ENCODE peak calls at places on chromosomes 6 and 20, in four cellular contexts. C is GM12891, B is GM12878, P is HL-60. T is an unnamed sample.
A peak's percentile ranks its signal among the peaks of the same experiment; 100 is the strongest.

GRCh38 chr6:25499851-25500250 is 152.2 kb upstream of the SCGN start:
- DNase-seq in C (no peak), B (no peak), P (no peak), T (no peak)

GRCh38 chr6:17630511-17631073 is 30.5 kb downstream of the FAM8A1 start:
- DNase-seq in C (no peak), B (no peak), P (no peak), T (no peak)

GRCh38 chr6:17505062-17505476 is 95.0 kb upstream of the FAM8A1 start:
- DNase-seq in C (no peak), B (no peak), P (no peak), T (no peak)

GRCh38 chr6:116406678-116407345 is 36.1 kb downstream of the DSE start:
- DNase-seq in C (no peak), B (no peak), P (no peak), T (no peak)

GRCh38 chr6:41455410-41455809 is 90.8 kb upstream of the FOXP4 start:
- DNase-seq in C (no peak), B (no peak), P (no peak), T (no peak)

GRCh38 chr20:46557231-46557956 is 6.9 kb upstream of the OCSTAMP start:
- DNase-seq in C (no peak), B (no peak), P (no peak), T (no peak)

GRCh38 chr6:24719125-24719931 is at the start of gene C6orf62:
- DNase-seq in C (no peak), B (peak; percentile 20), P (no peak), T (peak; percentile 58)

GRCh38 chr6:111739257-111739696 is 133.6 kb upstream of the TRAF3IP2 start:
- DNase-seq in C (no peak), B (no peak), P (no peak), T (no peak)

GRCh38 chr6:44593539-44593944 is 206.0 kb downstream of the CDC5L start:
- DNase-seq in C (peak; percentile 30), B (peak; percentile 7), P (peak; percentile 25), T (peak; percentile 65)

GRCh38 chr6:129284225-129284624 is 401.3 kb downstream of the LAMA2 start:
- DNase-seq in C (no peak), B (no peak), P (no peak), T (no peak)

GRCh38 chr6:129281173-129281796 is 398.3 kb downstream of the LAMA2 start:
- DNase-seq in C (no peak), B (no peak), P (no peak), T (no peak)

GRCh38 chr6:129279343-129280104 is 396.6 kb downstream of the LAMA2 start:
- DNase-seq in C (no peak), B (no peak), P (no peak), T (no peak)

GRCh38 chr6:129282053-129282452 is 399.1 kb downstream of the LAMA2 start:
- DNase-seq in C (no peak), B (no peak), P (no peak), T (no peak)

GRCh38 chr6:129280719-129281118 is 397.8 kb downstream of the LAMA2 start:
- DNase-seq in C (no peak), B (no peak), P (no peak), T (no peak)
- TF ChIP-seq SPI1 in C (no peak), B (no peak), P (no peak), T (no peak)

DNA sequence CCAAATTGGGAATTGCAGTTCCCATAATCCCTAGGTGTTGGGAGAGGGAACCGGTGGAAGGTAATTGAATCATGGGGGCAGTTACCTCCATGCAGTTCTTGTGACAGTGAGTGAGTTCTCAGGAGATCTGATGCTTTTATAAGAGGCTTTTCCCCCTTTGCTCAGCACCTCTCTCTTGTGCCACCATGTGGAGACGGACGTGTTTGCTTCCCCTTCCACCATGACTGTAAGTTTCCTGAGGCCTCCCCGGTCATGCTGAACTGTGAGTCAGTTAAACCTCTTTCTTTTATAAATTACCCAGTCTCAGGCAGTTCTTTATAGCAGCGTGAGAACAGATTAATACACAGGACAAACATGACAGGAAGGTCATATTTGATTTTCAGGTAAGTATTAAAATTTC is 25.3 kb upstream of the HECA start:
- DNase-seq in C (no peak), B (no peak), P (no peak), T (no peak)
- TF ChIP-seq SPI1 in C (no peak), B (no peak), P (no peak), T (no peak)

DNA sequence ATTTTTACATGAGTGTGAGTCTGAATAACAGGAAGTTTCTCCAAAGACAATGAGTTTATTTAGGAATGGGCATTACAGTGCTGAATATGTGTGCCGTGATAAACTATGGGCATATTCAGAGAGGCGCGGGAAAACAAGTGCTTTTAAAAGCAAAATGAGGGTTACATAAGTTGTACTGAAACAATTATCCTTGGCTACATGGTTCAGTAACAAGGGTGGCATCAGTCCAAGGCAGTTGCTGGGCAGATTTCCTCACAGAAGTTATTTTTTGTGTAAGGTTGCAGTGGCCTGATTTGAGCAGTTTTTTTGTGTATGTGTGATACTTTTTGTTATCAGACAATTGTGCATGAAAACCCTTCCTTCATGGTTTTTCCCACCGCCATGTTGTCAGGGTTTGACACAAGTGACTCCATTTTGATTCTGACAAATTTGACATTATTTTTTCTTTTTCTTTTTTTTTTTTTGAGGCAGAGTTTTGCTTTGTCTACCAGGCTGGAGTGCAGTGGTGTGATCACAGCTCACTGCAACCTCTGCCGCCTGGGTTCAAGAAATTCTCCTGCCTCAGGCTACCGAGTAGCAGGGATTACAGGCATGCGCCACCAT is 22.3 kb upstream of the PXDC1 start:
- DNase-seq in C (no peak), B (no peak), P (no peak), T (no peak)
- TF ChIP-seq SPI1 in C (no peak), B (no peak), P (no peak), T (no peak)

GRCh38 chr6:157984165-157984564 is 2.5 kb downstream of the SYNJ2 start:
- DNase-seq in C (no peak), B (no peak), P (no peak), T (no peak)

GRCh38 chr6:157987788-157988699 is 6.4 kb downstream of the SYNJ2 start:
- DNase-seq in C (no peak), B (no peak), P (no peak), T (no peak)

GRCh38 chr6:157983439-157984119 is 1.9 kb downstream of the SYNJ2 start:
- DNase-seq in C (no peak), B (no peak), P (no peak), T (no peak)

GRCh38 chr6:157984686-157985225 is 3.1 kb downstream of the SYNJ2 start:
- DNase-seq in C (no peak), B (no peak), P (no peak), T (peak; percentile 10)

DNA sequence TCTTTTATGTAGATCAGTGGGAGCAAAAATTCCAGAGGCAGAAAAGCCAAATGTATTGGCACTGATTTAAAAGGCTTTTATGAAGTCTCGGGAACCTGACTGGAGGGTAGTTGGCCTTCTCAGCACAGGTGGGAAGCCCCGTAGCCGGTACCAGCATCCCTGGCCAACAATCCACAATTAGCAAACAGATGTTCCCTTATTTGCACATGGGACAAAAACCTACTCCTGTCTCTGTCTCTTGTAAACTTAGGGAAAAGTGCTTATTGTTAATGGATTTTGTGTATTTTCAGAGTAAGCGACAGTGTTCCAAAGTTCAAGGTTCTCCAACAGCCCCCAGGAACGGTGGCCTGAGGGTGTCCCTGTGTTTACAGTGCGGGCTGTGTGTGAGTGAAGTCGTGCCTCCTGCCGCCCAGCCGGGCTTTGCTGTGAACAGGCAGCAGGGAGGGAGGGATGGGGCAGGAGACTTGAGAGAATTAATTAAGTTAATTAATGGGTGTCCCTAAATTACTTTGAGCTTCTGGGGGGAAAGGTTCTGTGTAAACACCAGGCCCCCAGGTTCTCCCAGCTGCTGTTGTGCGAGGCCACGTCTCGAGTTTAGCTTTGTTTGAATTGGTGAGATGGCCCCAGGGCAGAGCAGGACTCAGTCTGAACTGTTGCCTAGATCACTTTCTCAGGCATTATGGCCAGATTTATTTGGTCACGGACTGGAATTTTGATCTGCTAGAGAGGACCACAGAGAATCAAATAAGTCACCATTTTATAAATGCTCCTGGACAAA is 3.9 kb downstream of the SYNJ2 start:
- DNase-seq in C (no peak), B (no peak), P (no peak), T (no peak)
- TF ChIP-seq SPI1 in C (no peak), B (no peak), P (no peak), T (no peak)

GRCh38 chr20:63359937-63360849 is 956 bp downstream of the CHRNA4 start:
- DNase-seq in C (no peak), B (no peak), P (no peak), T (no peak)

GRCh38 chr20:63359164-63359934 is 1.8 kb downstream of the CHRNA4 start:
- DNase-seq in C (no peak), B (no peak), P (no peak), T (no peak)

GRCh38 chr20:63356931-63357879 is 3.9 kb downstream of the CHRNA4 start:
- DNase-seq in C (no peak), B (no peak), P (no peak), T (no peak)

GRCh38 chr20:63356511-63356910 is 4.6 kb downstream of the CHRNA4 start:
- DNase-seq in C (no peak), B (no peak), P (no peak), T (no peak)

GRCh38 chr20:63357921-63358905 is 2.9 kb downstream of the CHRNA4 start:
- DNase-seq in C (no peak), B (no peak), P (no peak), T (no peak)
- TF ChIP-seq SPI1 in C (no peak), B (no peak), P (no peak), T (no peak)

DNA sequence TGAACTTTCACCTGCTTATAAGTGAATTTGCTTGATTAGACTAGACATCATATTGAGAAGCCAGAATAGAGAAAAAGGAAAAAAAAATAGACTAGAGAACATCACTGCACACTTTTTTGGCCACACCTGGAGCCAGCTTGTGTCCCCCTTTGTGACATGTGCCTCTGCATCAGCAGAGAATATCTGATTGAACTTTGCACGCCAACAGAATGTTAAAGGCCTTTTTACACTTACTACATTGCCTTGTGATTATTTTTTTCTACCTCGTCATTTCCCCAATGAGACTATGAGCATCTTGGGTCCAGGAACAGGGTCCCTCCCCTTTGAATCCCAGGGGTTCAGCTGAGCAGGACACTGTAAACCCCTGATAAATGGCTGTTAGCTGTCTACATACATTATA is 17.2 kb upstream of the ZNF133 start:
- DNase-seq in C (no peak), B (no peak), P (no peak), T (no peak)
- TF ChIP-seq SPI1 in C (no peak), B (no peak), P (no peak), T (no peak)

GRCh38 chr6:4167833-4168232 is 32.5 kb upstream of the ECI2 start:
- DNase-seq in C (no peak), B (no peak), P (no peak), T (no peak)

GRCh38 chr6:4174042-4174441 is 38.7 kb upstream of the ECI2 start:
- DNase-seq in C (no peak), B (no peak), P (no peak), T (no peak)

GRCh38 chr6:4170297-4170696 is 34.9 kb upstream of the ECI2 start:
- DNase-seq in C (no peak), B (no peak), P (no peak), T (no peak)

GRCh38 chr6:4169028-4169789 is 33.8 kb upstream of the ECI2 start:
- DNase-seq in C (no peak), B (no peak), P (no peak), T (no peak)

GRCh38 chr6:4172368-4172767 is 37.0 kb upstream of the ECI2 start:
- DNase-seq in C (no peak), B (no peak), P (no peak), T (no peak)
- TF ChIP-seq SPI1 in C (no peak), B (no peak), P (peak; percentile 80), T (peak; percentile 27)

DNA sequence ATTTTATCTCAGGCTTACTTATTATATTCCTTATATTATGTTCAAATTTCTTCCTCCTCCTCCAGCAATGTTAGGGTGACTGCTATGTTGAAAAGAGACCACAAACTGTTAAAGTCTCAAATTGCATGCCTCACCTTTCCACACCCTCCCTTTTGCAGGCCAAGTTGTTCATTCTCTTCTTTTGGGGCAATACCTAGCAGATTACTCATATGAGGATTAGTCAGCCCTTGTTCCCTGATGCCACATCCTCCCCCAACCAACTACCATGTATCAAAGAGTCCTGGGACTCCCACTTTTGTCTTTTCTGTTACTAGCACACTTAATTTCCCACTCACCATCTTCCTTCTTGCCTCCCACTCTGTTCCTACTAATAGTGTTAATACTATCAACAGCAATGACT is 434.7 kb downstream of the BCKDHB start:
- DNase-seq in C (no peak), B (no peak), P (no peak), T (no peak)
- TF ChIP-seq SPI1 in C (no peak), B (no peak), P (no peak), T (no peak)

T was measured in K562.